ENCODE peak calls at places on chromosomes 12 and 14, in nine cellular contexts. One of them, this sample, is unnamed.

GRCh38 chr14:22326001-22326400 is 263.0 kb downstream of the DAD1 start:
- DNase-seq in renal cortical epithelial cell: no peak
- DNase-seq in GM23248: no peak
- DNase-seq in GM12891: no peak
- DNase-seq in stimulated activated CD4-positive, alpha-beta T cell treated with anti-CD3 and anti-CD28 coated beads, TNF-alpha, amount 100 ng/mL, for 24 hours: no peak
- DNase-seq in M059J: no peak
- DNase-seq in stimulated activated CD8-positive, alpha-beta memory T cell treated with anti-CD3 and anti-CD28 coated beads, Interleukin-4, amount 100 ng/mL, for 1 hour: no peak
- DNase-seq in dorsolateral prefrontal cortex: no peak
- DNase-seq in GM13977: no peak
- DNase-seq in this sample: no peak

GRCh38 chr14:32896979-32897723 is 41.5 kb upstream of the NPAS3 start:
- DNase-seq in renal cortical epithelial cell: peak
- DNase-seq in GM23248: peak
- DNase-seq in GM12891: no peak
- DNase-seq in stimulated activated CD4-positive, alpha-beta T cell treated with anti-CD3 and anti-CD28 coated beads, TNF-alpha, amount 100 ng/mL, for 24 hours: no peak
- DNase-seq in M059J: peak
- DNase-seq in stimulated activated CD8-positive, alpha-beta memory T cell treated with anti-CD3 and anti-CD28 coated beads, Interleukin-4, amount 100 ng/mL, for 1 hour: no peak
- DNase-seq in dorsolateral prefrontal cortex: no peak
- DNase-seq in GM13977: no peak
- DNase-seq in this sample: no peak

GRCh38 chr14:54344445-54344844 is 52.4 kb upstream of the CDKN3 start:
- DNase-seq in renal cortical epithelial cell: no peak
- DNase-seq in GM23248: no peak
- DNase-seq in GM12891: no peak
- DNase-seq in stimulated activated CD4-positive, alpha-beta T cell treated with anti-CD3 and anti-CD28 coated beads, TNF-alpha, amount 100 ng/mL, for 24 hours: no peak
- DNase-seq in M059J: no peak
- DNase-seq in stimulated activated CD8-positive, alpha-beta memory T cell treated with anti-CD3 and anti-CD28 coated beads, Interleukin-4, amount 100 ng/mL, for 1 hour: no peak
- DNase-seq in dorsolateral prefrontal cortex: no peak
- DNase-seq in GM13977: peak
- DNase-seq in this sample: no peak

GRCh38 chr14:78983126-78983525 is 813.0 kb downstream of the NRXN3 start:
- DNase-seq in renal cortical epithelial cell: no peak
- DNase-seq in GM23248: peak
- DNase-seq in GM12891: no peak
- DNase-seq in stimulated activated CD4-positive, alpha-beta T cell treated with anti-CD3 and anti-CD28 coated beads, TNF-alpha, amount 100 ng/mL, for 24 hours: no peak
- DNase-seq in M059J: no peak
- DNase-seq in stimulated activated CD8-positive, alpha-beta memory T cell treated with anti-CD3 and anti-CD28 coated beads, Interleukin-4, amount 100 ng/mL, for 1 hour: no peak
- DNase-seq in dorsolateral prefrontal cortex: no peak
- DNase-seq in GM13977: no peak
- DNase-seq in this sample: no peak

GRCh38 chr14:48125654-48126053 is 450.2 kb upstream of the MDGA2 start:
- DNase-seq in renal cortical epithelial cell: no peak
- DNase-seq in GM23248: no peak
- DNase-seq in GM12891: no peak
- DNase-seq in stimulated activated CD4-positive, alpha-beta T cell treated with anti-CD3 and anti-CD28 coated beads, TNF-alpha, amount 100 ng/mL, for 24 hours: no peak
- DNase-seq in M059J: no peak
- DNase-seq in stimulated activated CD8-positive, alpha-beta memory T cell treated with anti-CD3 and anti-CD28 coated beads, Interleukin-4, amount 100 ng/mL, for 1 hour: no peak
- DNase-seq in dorsolateral prefrontal cortex: no peak
- DNase-seq in GM13977: no peak
- DNase-seq in this sample: no peak

GRCh38 chr14:30596972-30597371 is 25.1 kb upstream of the SCFD1 start:
- DNase-seq in renal cortical epithelial cell: no peak
- DNase-seq in GM23248: no peak
- DNase-seq in GM12891: no peak
- DNase-seq in stimulated activated CD4-positive, alpha-beta T cell treated with anti-CD3 and anti-CD28 coated beads, TNF-alpha, amount 100 ng/mL, for 24 hours: no peak
- DNase-seq in M059J: no peak
- DNase-seq in stimulated activated CD8-positive, alpha-beta memory T cell treated with anti-CD3 and anti-CD28 coated beads, Interleukin-4, amount 100 ng/mL, for 1 hour: no peak
- DNase-seq in dorsolateral prefrontal cortex: no peak
- DNase-seq in GM13977: no peak
- DNase-seq in this sample: no peak

GRCh38 chr12:116736962-116737773 is 701 bp downstream of the SPRING1 start:
- DNase-seq in renal cortical epithelial cell: no peak
- DNase-seq in GM23248: peak
- DNase-seq in GM12891: peak
- DNase-seq in stimulated activated CD4-positive, alpha-beta T cell treated with anti-CD3 and anti-CD28 coated beads, TNF-alpha, amount 100 ng/mL, for 24 hours: no peak
- DNase-seq in M059J: peak
- DNase-seq in stimulated activated CD8-positive, alpha-beta memory T cell treated with anti-CD3 and anti-CD28 coated beads, Interleukin-4, amount 100 ng/mL, for 1 hour: no peak
- DNase-seq in dorsolateral prefrontal cortex: no peak
- DNase-seq in GM13977: peak
- DNase-seq in this sample: no peak

GRCh38 chr12:64218597-64218996 is 3.5 kb downstream of the KICS2 start:
- DNase-seq in renal cortical epithelial cell: no peak
- DNase-seq in GM23248: no peak
- DNase-seq in GM12891: no peak
- DNase-seq in stimulated activated CD4-positive, alpha-beta T cell treated with anti-CD3 and anti-CD28 coated beads, TNF-alpha, amount 100 ng/mL, for 24 hours: no peak
- DNase-seq in M059J: no peak
- DNase-seq in stimulated activated CD8-positive, alpha-beta memory T cell treated with anti-CD3 and anti-CD28 coated beads, Interleukin-4, amount 100 ng/mL, for 1 hour: no peak
- DNase-seq in dorsolateral prefrontal cortex: no peak
- DNase-seq in GM13977: no peak
- DNase-seq in this sample: no peak

GRCh38 chr14:103905861-103906456 is 22.3 kb upstream of the TDRD9 start:
- DNase-seq in renal cortical epithelial cell: no peak
- DNase-seq in GM23248: peak
- DNase-seq in GM12891: no peak
- DNase-seq in stimulated activated CD4-positive, alpha-beta T cell treated with anti-CD3 and anti-CD28 coated beads, TNF-alpha, amount 100 ng/mL, for 24 hours: no peak
- DNase-seq in M059J: no peak
- DNase-seq in stimulated activated CD8-positive, alpha-beta memory T cell treated with anti-CD3 and anti-CD28 coated beads, Interleukin-4, amount 100 ng/mL, for 1 hour: no peak
- DNase-seq in dorsolateral prefrontal cortex: no peak
- DNase-seq in GM13977: no peak
- DNase-seq in this sample: no peak

GRCh38 chr14:26394114-26394855 is 203.5 kb downstream of the NOVA1 start:
- DNase-seq in renal cortical epithelial cell: peak
- DNase-seq in GM23248: peak
- DNase-seq in GM12891: no peak
- DNase-seq in stimulated activated CD4-positive, alpha-beta T cell treated with anti-CD3 and anti-CD28 coated beads, TNF-alpha, amount 100 ng/mL, for 24 hours: no peak
- DNase-seq in M059J: no peak
- DNase-seq in stimulated activated CD8-positive, alpha-beta memory T cell treated with anti-CD3 and anti-CD28 coated beads, Interleukin-4, amount 100 ng/mL, for 1 hour: no peak
- DNase-seq in dorsolateral prefrontal cortex: no peak
- DNase-seq in GM13977: no peak
- DNase-seq in this sample: no peak

GRCh38 chr12:93645702-93646101 is 31.5 kb upstream of the CRADD start:
- DNase-seq in renal cortical epithelial cell: peak
- DNase-seq in GM23248: peak
- DNase-seq in GM12891: no peak
- DNase-seq in stimulated activated CD4-positive, alpha-beta T cell treated with anti-CD3 and anti-CD28 coated beads, TNF-alpha, amount 100 ng/mL, for 24 hours: no peak
- DNase-seq in M059J: peak
- DNase-seq in stimulated activated CD8-positive, alpha-beta memory T cell treated with anti-CD3 and anti-CD28 coated beads, Interleukin-4, amount 100 ng/mL, for 1 hour: no peak
- DNase-seq in dorsolateral prefrontal cortex: no peak
- DNase-seq in GM13977: no peak
- DNase-seq in this sample: no peak

GRCh38 chr12:46472893-46473633 is 100.5 kb upstream of the SLC38A2 start:
- DNase-seq in renal cortical epithelial cell: peak
- DNase-seq in GM23248: no peak
- DNase-seq in GM12891: no peak
- DNase-seq in stimulated activated CD4-positive, alpha-beta T cell treated with anti-CD3 and anti-CD28 coated beads, TNF-alpha, amount 100 ng/mL, for 24 hours: no peak
- DNase-seq in M059J: peak
- DNase-seq in stimulated activated CD8-positive, alpha-beta memory T cell treated with anti-CD3 and anti-CD28 coated beads, Interleukin-4, amount 100 ng/mL, for 1 hour: no peak
- DNase-seq in dorsolateral prefrontal cortex: no peak
- DNase-seq in GM13977: no peak
- DNase-seq in this sample: no peak

GRCh38 chr12:31324845-31325523 is 966 bp downstream of the SINHCAF start:
- DNase-seq in renal cortical epithelial cell: no peak
- DNase-seq in GM23248: peak
- DNase-seq in GM12891: peak
- DNase-seq in stimulated activated CD4-positive, alpha-beta T cell treated with anti-CD3 and anti-CD28 coated beads, TNF-alpha, amount 100 ng/mL, for 24 hours: peak
- DNase-seq in M059J: peak
- DNase-seq in stimulated activated CD8-positive, alpha-beta memory T cell treated with anti-CD3 and anti-CD28 coated beads, Interleukin-4, amount 100 ng/mL, for 1 hour: peak
- DNase-seq in dorsolateral prefrontal cortex: no peak
- DNase-seq in GM13977: peak
- DNase-seq in this sample: peak

GRCh38 chr12:28909291-28909690 is 239.8 kb upstream of the FAR2 start:
- DNase-seq in renal cortical epithelial cell: no peak
- DNase-seq in GM23248: peak
- DNase-seq in GM12891: no peak
- DNase-seq in stimulated activated CD4-positive, alpha-beta T cell treated with anti-CD3 and anti-CD28 coated beads, TNF-alpha, amount 100 ng/mL, for 24 hours: no peak
- DNase-seq in M059J: no peak
- DNase-seq in stimulated activated CD8-positive, alpha-beta memory T cell treated with anti-CD3 and anti-CD28 coated beads, Interleukin-4, amount 100 ng/mL, for 1 hour: no peak
- DNase-seq in dorsolateral prefrontal cortex: no peak
- DNase-seq in GM13977: no peak
- DNase-seq in this sample: no peak

GRCh38 chr14:38553586-38553985 is 297.7 kb upstream of the CLEC14A start:
- DNase-seq in renal cortical epithelial cell: peak
- DNase-seq in GM23248: peak
- DNase-seq in GM12891: no peak
- DNase-seq in stimulated activated CD4-positive, alpha-beta T cell treated with anti-CD3 and anti-CD28 coated beads, TNF-alpha, amount 100 ng/mL, for 24 hours: no peak
- DNase-seq in M059J: peak
- DNase-seq in stimulated activated CD8-positive, alpha-beta memory T cell treated with anti-CD3 and anti-CD28 coated beads, Interleukin-4, amount 100 ng/mL, for 1 hour: no peak
- DNase-seq in dorsolateral prefrontal cortex: no peak
- DNase-seq in GM13977: no peak
- DNase-seq in this sample: no peak

GRCh38 chr12:6380141-6381121 is 3.5 kb upstream of the LTBR start:
- DNase-seq in renal cortical epithelial cell: no peak
- DNase-seq in GM23248: peak
- DNase-seq in GM12891: no peak
- DNase-seq in stimulated activated CD4-positive, alpha-beta T cell treated with anti-CD3 and anti-CD28 coated beads, TNF-alpha, amount 100 ng/mL, for 24 hours: no peak
- DNase-seq in M059J: no peak
- DNase-seq in stimulated activated CD8-positive, alpha-beta memory T cell treated with anti-CD3 and anti-CD28 coated beads, Interleukin-4, amount 100 ng/mL, for 1 hour: no peak
- DNase-seq in dorsolateral prefrontal cortex: no peak
- DNase-seq in GM13977: no peak
- DNase-seq in this sample: no peak

GRCh38 chr12:75550401-75550851 is 39.0 kb upstream of the KRR1 start:
- DNase-seq in renal cortical epithelial cell: no peak
- DNase-seq in GM23248: peak
- DNase-seq in GM12891: no peak
- DNase-seq in stimulated activated CD4-positive, alpha-beta T cell treated with anti-CD3 and anti-CD28 coated beads, TNF-alpha, amount 100 ng/mL, for 24 hours: no peak
- DNase-seq in M059J: peak
- DNase-seq in stimulated activated CD8-positive, alpha-beta memory T cell treated with anti-CD3 and anti-CD28 coated beads, Interleukin-4, amount 100 ng/mL, for 1 hour: no peak
- DNase-seq in dorsolateral prefrontal cortex: no peak
- DNase-seq in GM13977: no peak
- DNase-seq in this sample: no peak